ENCODE peak calls at places on chromosomes 13 and 19, in nine cellular contexts. One of them, this sample, is unnamed.

GRCh38 chr19:48506138-48506733 is 5.4 kb downstream of the LMTK3 start:
- DNase-seq in frontal cortex: peak; percentile 41
- DNase-seq in kidney epithelial cell: no peak
- DNase-seq in posterior cingulate gyrus: peak; percentile 1
- DNase-seq in progenitor cell of endocrine pancreas: no peak
- DNase-seq in islet precursor cell: peak; percentile 55
- DNase-seq in EH: peak; percentile 69
- DNase-seq in globus pallidus: no peak
- DNase-seq in skeletal muscle cell: no peak
- DNase-seq in this sample: no peak

GRCh38 chr13:99977334-99977911 is 4.2 kb upstream of the ZIC2 start:
- DNase-seq in progenitor cell of endocrine pancreas: no peak
- DNase-seq in kidney epithelial cell: no peak
- DNase-seq in posterior cingulate gyrus: no peak
- DNase-seq in globus pallidus: no peak
- DNase-seq in islet precursor cell: no peak
- DNase-seq in frontal cortex: peak; percentile 19
- DNase-seq in EH: no peak
- DNase-seq in skeletal muscle cell: no peak
- DNase-seq in this sample: no peak

GRCh38 chr13:94494021-94494420 is 14.5 kb upstream of the DCT start:
- DNase-seq in skeletal muscle cell: no peak
- DNase-seq in islet precursor cell: no peak
- DNase-seq in EH: no peak
- DNase-seq in globus pallidus: no peak
- DNase-seq in posterior cingulate gyrus: no peak
- DNase-seq in progenitor cell of endocrine pancreas: no peak
- DNase-seq in kidney epithelial cell: no peak
- DNase-seq in frontal cortex: no peak
- DNase-seq in this sample: no peak

GRCh38 chr19:18460313-18460712 is 22.4 kb upstream of the ISYNA1 start:
- DNase-seq in islet precursor cell: no peak
- DNase-seq in EH: peak; percentile 78
- DNase-seq in frontal cortex: no peak
- DNase-seq in posterior cingulate gyrus: no peak
- DNase-seq in skeletal muscle cell: peak; percentile 54
- DNase-seq in progenitor cell of endocrine pancreas: no peak
- DNase-seq in globus pallidus: no peak
- DNase-seq in kidney epithelial cell: no peak
- DNase-seq in this sample: no peak

GRCh38 chr13:48303331-48304131 is at the start of gene RB1:
- DNase-seq in progenitor cell of endocrine pancreas: peak; percentile 78
- DNase-seq in islet precursor cell: peak; percentile 85
- DNase-seq in globus pallidus: peak; percentile 83
- DNase-seq in EH: peak; percentile 91
- DNase-seq in frontal cortex: peak; percentile 92
- DNase-seq in posterior cingulate gyrus: peak; percentile 96
- DNase-seq in kidney epithelial cell: peak; percentile 54
- DNase-seq in skeletal muscle cell: peak; percentile 56
- DNase-seq in this sample: peak; percentile 91

GRCh38 chr13:26460652-26461051 is 96.8 kb upstream of the WASF3 start:
- DNase-seq in frontal cortex: no peak
- DNase-seq in globus pallidus: peak; percentile 7
- DNase-seq in progenitor cell of endocrine pancreas: no peak
- DNase-seq in posterior cingulate gyrus: no peak
- DNase-seq in kidney epithelial cell: no peak
- DNase-seq in skeletal muscle cell: peak; percentile 95
- DNase-seq in EH: peak; percentile 10
- DNase-seq in islet precursor cell: peak; percentile 48
- DNase-seq in this sample: no peak

GRCh38 chr13:48318014-48318713 is 14.6 kb downstream of the RB1 start:
- DNase-seq in globus pallidus: no peak
- DNase-seq in EH: no peak
- DNase-seq in progenitor cell of endocrine pancreas: no peak
- DNase-seq in skeletal muscle cell: no peak
- DNase-seq in posterior cingulate gyrus: peak; percentile 69
- DNase-seq in frontal cortex: no peak
- DNase-seq in kidney epithelial cell: no peak
- DNase-seq in islet precursor cell: no peak
- DNase-seq in this sample: no peak

GRCh38 chr19:10318807-10319426 is 3.1 kb upstream of the FDX2 start:
- DNase-seq in posterior cingulate gyrus: no peak
- DNase-seq in progenitor cell of endocrine pancreas: no peak
- DNase-seq in EH: no peak
- DNase-seq in islet precursor cell: no peak
- DNase-seq in skeletal muscle cell: no peak
- DNase-seq in frontal cortex: no peak
- DNase-seq in globus pallidus: no peak
- DNase-seq in kidney epithelial cell: no peak
- DNase-seq in this sample: no peak

GRCh38 chr19:37309834-37310575 is 60.9 kb upstream of the ZNF527 start:
- DNase-seq in frontal cortex: no peak
- DNase-seq in posterior cingulate gyrus: no peak
- DNase-seq in progenitor cell of endocrine pancreas: no peak
- DNase-seq in islet precursor cell: no peak
- DNase-seq in EH: no peak
- DNase-seq in kidney epithelial cell: no peak
- DNase-seq in globus pallidus: no peak
- DNase-seq in skeletal muscle cell: no peak
- DNase-seq in this sample: no peak

GRCh38 chr19:5138606-5139594 is 170.0 kb downstream of the KDM4B start:
- DNase-seq in globus pallidus: peak; percentile 41
- DNase-seq in frontal cortex: no peak
- DNase-seq in EH: peak; percentile 95
- DNase-seq in kidney epithelial cell: no peak
- DNase-seq in skeletal muscle cell: peak; percentile 8
- DNase-seq in islet precursor cell: no peak
- DNase-seq in posterior cingulate gyrus: peak; percentile 89
- DNase-seq in progenitor cell of endocrine pancreas: no peak
- DNase-seq in this sample: no peak

GRCh38 chr19:31350693-31351211 is 1.5 kb upstream of the TSHZ3 start:
- DNase-seq in kidney epithelial cell: no peak
- DNase-seq in skeletal muscle cell: no peak
- DNase-seq in posterior cingulate gyrus: peak; percentile 86
- DNase-seq in islet precursor cell: peak; percentile 69
- DNase-seq in globus pallidus: peak; percentile 26
- DNase-seq in progenitor cell of endocrine pancreas: peak; percentile 42
- DNase-seq in EH: peak; percentile 63
- DNase-seq in frontal cortex: peak; percentile 82
- DNase-seq in this sample: peak; percentile 37

GRCh38 chr13:38914070-38914469 is 76.6 kb downstream of the STOML3 start:
- DNase-seq in globus pallidus: no peak
- DNase-seq in islet precursor cell: no peak
- DNase-seq in skeletal muscle cell: no peak
- DNase-seq in EH: no peak
- DNase-seq in progenitor cell of endocrine pancreas: no peak
- DNase-seq in posterior cingulate gyrus: no peak
- DNase-seq in frontal cortex: no peak
- DNase-seq in kidney epithelial cell: no peak
- DNase-seq in this sample: peak; percentile 70

GRCh38 chr13:38763446-38764381 is 76.8 kb downstream of the FREM2 start:
- DNase-seq in posterior cingulate gyrus: peak; percentile 59
- DNase-seq in skeletal muscle cell: no peak
- DNase-seq in kidney epithelial cell: peak; percentile 5
- DNase-seq in progenitor cell of endocrine pancreas: no peak
- DNase-seq in frontal cortex: peak; percentile 6
- DNase-seq in globus pallidus: peak; percentile 65
- DNase-seq in EH: peak; percentile 22
- DNase-seq in islet precursor cell: peak; percentile 72
- DNase-seq in this sample: peak; percentile 85

GRCh38 chr13:42968906-42969305 is 23.1 kb downstream of the EPSTI1 start:
- DNase-seq in islet precursor cell: peak; percentile 94
- DNase-seq in globus pallidus: no peak
- DNase-seq in posterior cingulate gyrus: no peak
- DNase-seq in frontal cortex: no peak
- DNase-seq in EH: no peak
- DNase-seq in skeletal muscle cell: no peak
- DNase-seq in kidney epithelial cell: no peak
- DNase-seq in progenitor cell of endocrine pancreas: peak; percentile 37
- DNase-seq in this sample: peak; percentile 90

GRCh38 chr13:33134213-33134612 is 118.0 kb downstream of the KL start:
- DNase-seq in kidney epithelial cell: no peak
- DNase-seq in frontal cortex: no peak
- DNase-seq in progenitor cell of endocrine pancreas: no peak
- DNase-seq in skeletal muscle cell: no peak
- DNase-seq in posterior cingulate gyrus: no peak
- DNase-seq in EH: no peak
- DNase-seq in islet precursor cell: no peak
- DNase-seq in globus pallidus: no peak
- DNase-seq in this sample: no peak

GRCh38 chr13:44142540-44142867 is 231.1 kb upstream of the SERP2 start:
- DNase-seq in frontal cortex: peak; percentile 24
- DNase-seq in progenitor cell of endocrine pancreas: no peak
- DNase-seq in kidney epithelial cell: no peak
- DNase-seq in skeletal muscle cell: no peak
- DNase-seq in islet precursor cell: no peak
- DNase-seq in posterior cingulate gyrus: no peak
- DNase-seq in EH: no peak
- DNase-seq in globus pallidus: no peak
- DNase-seq in this sample: no peak

GRCh38 chr13:110509478-110509926 is 52.0 kb downstream of the RAB20 start:
- DNase-seq in frontal cortex: no peak
- DNase-seq in globus pallidus: no peak
- DNase-seq in skeletal muscle cell: no peak
- DNase-seq in progenitor cell of endocrine pancreas: no peak
- DNase-seq in kidney epithelial cell: no peak
- DNase-seq in islet precursor cell: no peak
- DNase-seq in posterior cingulate gyrus: no peak
- DNase-seq in EH: no peak
- DNase-seq in this sample: no peak

GRCh38 chr13:90792335-90792734 is 555.2 kb upstream of the MIR17HG start:
- DNase-seq in globus pallidus: no peak
- DNase-seq in progenitor cell of endocrine pancreas: no peak
- DNase-seq in EH: no peak
- DNase-seq in frontal cortex: no peak
- DNase-seq in posterior cingulate gyrus: no peak
- DNase-seq in skeletal muscle cell: no peak
- DNase-seq in kidney epithelial cell: no peak
- DNase-seq in islet precursor cell: no peak
- DNase-seq in this sample: no peak

GRCh38 chr19:45305421-45305820 is 17.3 kb downstream of the CKM start:
- DNase-seq in frontal cortex: no peak
- DNase-seq in globus pallidus: no peak
- DNase-seq in posterior cingulate gyrus: peak; percentile 14
- DNase-seq in EH: peak; percentile 29
- DNase-seq in kidney epithelial cell: no peak
- DNase-seq in islet precursor cell: no peak
- DNase-seq in skeletal muscle cell: no peak
- DNase-seq in progenitor cell of endocrine pancreas: no peak
- DNase-seq in this sample: peak; percentile 65

GRCh38 chr13:103282571-103283450 is 216.6 kb upstream of the SLC10A2 start:
- DNase-seq in progenitor cell of endocrine pancreas: no peak
- DNase-seq in frontal cortex: no peak
- DNase-seq in islet precursor cell: peak; percentile 73
- DNase-seq in posterior cingulate gyrus: no peak
- DNase-seq in kidney epithelial cell: peak; percentile 87
- DNase-seq in skeletal muscle cell: peak; percentile 78
- DNase-seq in globus pallidus: no peak
- DNase-seq in EH: peak; percentile 74
- DNase-seq in this sample: no peak

GRCh38 chr19:17248011-17248776 is 2.5 kb upstream of the NR2F6 start:
- DNase-seq in skeletal muscle cell: no peak
- DNase-seq in EH: no peak
- DNase-seq in frontal cortex: no peak
- DNase-seq in posterior cingulate gyrus: no peak
- DNase-seq in progenitor cell of endocrine pancreas: peak; percentile 55
- DNase-seq in kidney epithelial cell: no peak
- DNase-seq in globus pallidus: no peak
- DNase-seq in islet precursor cell: peak; percentile 76
- DNase-seq in this sample: peak; percentile 87

GRCh38 chr13:29948791-29949190 is 98.4 kb upstream of the UBL3 start:
- DNase-seq in skeletal muscle cell: no peak
- DNase-seq in progenitor cell of endocrine pancreas: no peak
- DNase-seq in globus pallidus: no peak
- DNase-seq in islet precursor cell: no peak
- DNase-seq in kidney epithelial cell: no peak
- DNase-seq in EH: no peak
- DNase-seq in posterior cingulate gyrus: no peak
- DNase-seq in frontal cortex: no peak
- DNase-seq in this sample: no peak

GRCh38 chr19:49875801-49876421 is 1.2 kb downstream of the AKT1S1 start:
- DNase-seq in skeletal muscle cell: no peak
- DNase-seq in progenitor cell of endocrine pancreas: peak; percentile 41
- DNase-seq in EH: peak; percentile 62
- DNase-seq in kidney epithelial cell: no peak
- DNase-seq in frontal cortex: no peak
- DNase-seq in posterior cingulate gyrus: peak; percentile 90
- DNase-seq in islet precursor cell: no peak
- DNase-seq in globus pallidus: peak; percentile 55
- DNase-seq in this sample: no peak

GRCh38 chr13:39415403-39415802 is 187.6 kb downstream of the LHFPL6 start:
- DNase-seq in posterior cingulate gyrus: peak; percentile 81
- DNase-seq in islet precursor cell: peak; percentile 71
- DNase-seq in globus pallidus: peak; percentile 68
- DNase-seq in skeletal muscle cell: no peak
- DNase-seq in kidney epithelial cell: no peak
- DNase-seq in progenitor cell of endocrine pancreas: no peak
- DNase-seq in EH: peak; percentile 65
- DNase-seq in frontal cortex: no peak
- DNase-seq in this sample: no peak

GRCh38 chr13:26021516-26021915 is 30.3 kb downstream of the SHISA2 start:
- DNase-seq in islet precursor cell: peak; percentile 69
- DNase-seq in kidney epithelial cell: peak; percentile 51
- DNase-seq in globus pallidus: no peak
- DNase-seq in progenitor cell of endocrine pancreas: no peak
- DNase-seq in skeletal muscle cell: no peak
- DNase-seq in posterior cingulate gyrus: no peak
- DNase-seq in frontal cortex: no peak
- DNase-seq in EH: no peak
- DNase-seq in this sample: peak; percentile 45

GRCh38 chr13:52195052-52195837 is 35.8 kb upstream of the NEK3 start:
- DNase-seq in EH: peak; percentile 82
- DNase-seq in globus pallidus: peak; percentile 54
- DNase-seq in islet precursor cell: peak; percentile 77
- DNase-seq in skeletal muscle cell: peak; percentile 39
- DNase-seq in progenitor cell of endocrine pancreas: no peak
- DNase-seq in posterior cingulate gyrus: peak; percentile 87
- DNase-seq in kidney epithelial cell: peak; percentile 53
- DNase-seq in frontal cortex: no peak
- DNase-seq in this sample: peak; percentile 90

GRCh38 chr13:45314822-45315221 is 26.2 kb downstream of the TPT1 start:
- DNase-seq in skeletal muscle cell: no peak
- DNase-seq in posterior cingulate gyrus: no peak
- DNase-seq in islet precursor cell: no peak
- DNase-seq in EH: no peak
- DNase-seq in kidney epithelial cell: no peak
- DNase-seq in globus pallidus: no peak
- DNase-seq in frontal cortex: no peak
- DNase-seq in progenitor cell of endocrine pancreas: no peak
- DNase-seq in this sample: no peak

GRCh38 chr19:44720945-44721344 is 22.0 kb downstream of the CEACAM16 start:
- DNase-seq in progenitor cell of endocrine pancreas: no peak
- DNase-seq in kidney epithelial cell: no peak
- DNase-seq in globus pallidus: no peak
- DNase-seq in frontal cortex: no peak
- DNase-seq in EH: no peak
- DNase-seq in posterior cingulate gyrus: no peak
- DNase-seq in skeletal muscle cell: no peak
- DNase-seq in islet precursor cell: no peak
- DNase-seq in this sample: no peak

GRCh38 chr19:17259118-17259780 is 5.3 kb downstream of the USHBP1 start:
- DNase-seq in globus pallidus: no peak
- DNase-seq in kidney epithelial cell: no peak
- DNase-seq in EH: no peak
- DNase-seq in posterior cingulate gyrus: no peak
- DNase-seq in skeletal muscle cell: no peak
- DNase-seq in frontal cortex: no peak
- DNase-seq in progenitor cell of endocrine pancreas: no peak
- DNase-seq in islet precursor cell: no peak
- DNase-seq in this sample: peak; percentile 53

GRCh38 chr19:488505-489417 is 7.5 kb upstream of the MADCAM1 start:
- DNase-seq in posterior cingulate gyrus: peak; percentile 99
- DNase-seq in EH: peak; percentile 94
- DNase-seq in islet precursor cell: peak; percentile 96
- DNase-seq in kidney epithelial cell: peak; percentile 67
- DNase-seq in progenitor cell of endocrine pancreas: peak; percentile 94
- DNase-seq in skeletal muscle cell: peak; percentile 86
- DNase-seq in frontal cortex: peak; percentile 98
- DNase-seq in globus pallidus: peak; percentile 93
- DNase-seq in this sample: peak; percentile 94

GRCh38 chr19:42683917-42684513 is 56.3 kb downstream of the PSG3 start:
- DNase-seq in globus pallidus: no peak
- DNase-seq in kidney epithelial cell: no peak
- DNase-seq in frontal cortex: no peak
- DNase-seq in EH: peak; percentile 48
- DNase-seq in progenitor cell of endocrine pancreas: no peak
- DNase-seq in posterior cingulate gyrus: no peak
- DNase-seq in skeletal muscle cell: no peak
- DNase-seq in islet precursor cell: no peak
- DNase-seq in this sample: no peak